ENCODE peak calls at places on chromosomes 6 and 20, in six cellular contexts. Z is esophagus muscularis mucosa; K is lower lobe of right lung; O is CD4-positive, CD25-positive, alpha-beta regulatory T cell; S is sigmoid colon; E is HepG2. I is an unnamed sample.

GRCh38 chr6:84410377-84410776 is 182.9 kb upstream of the CEP162 start:
- DNase-seq in Z (no peak), K (no peak), O (no peak), S (no peak), E (no peak), I (no peak)

GRCh38 chr20:57198359-57199072 is 67.9 kb downstream of the BMP7 start:
- DNase-seq in Z (no peak), K (no peak), O (no peak), S (no peak), E (no peak), I (no peak)

GRCh38 chr20:60331688-60332300 is 373.6 kb downstream of the CDH26 start:
- DNase-seq in Z (no peak), K (no peak), O (no peak), S (no peak), E (no peak), I (no peak)

GRCh38 chr20:6731951-6732580 is 35.4 kb upstream of the BMP2 start:
- DNase-seq in Z (peak; percentile 93), K (peak; percentile 48), O (no peak), S (peak; percentile 83), E (no peak), I (no peak)

GRCh38 chr20:63642518-63643247 is 10.5 kb downstream of the STMN3 start:
- DNase-seq in Z (no peak), K (no peak), O (no peak), S (no peak), E (no peak), I (no peak)

GRCh38 chr20:33311989-33312388 is 29.0 kb downstream of the BPIFB1 start:
- DNase-seq in Z (no peak), K (no peak), O (no peak), S (no peak), E (no peak), I (no peak)

GRCh38 chr6:152290693-152291092 is 346.5 kb downstream of the SYNE1 start:
- DNase-seq in Z (no peak), K (no peak), O (no peak), S (no peak), E (no peak), I (no peak)

GRCh38 chr20:46640536-46641311 is 10.5 kb downstream of the SLC13A3 start:
- DNase-seq in Z (peak; percentile 75), K (no peak), O (no peak), S (no peak), E (peak; percentile 84), I (no peak)

GRCh38 chr6:5638666-5639065 is 368.1 kb downstream of the NRN1 start:
- DNase-seq in Z (no peak), K (no peak), O (no peak), S (no peak), E (no peak), I (no peak)

GRCh38 chr6:16372029-16372776 is 133.8 kb downstream of the GMPR start:
- DNase-seq in Z (no peak), K (no peak), O (no peak), S (no peak), E (no peak), I (no peak)

GRCh38 chr6:122832515-122833228 is 43.6 kb downstream of the SMPDL3A start:
- DNase-seq in Z (no peak), K (no peak), O (no peak), S (no peak), E (no peak), I (no peak)

GRCh38 chr6:39017481-39017880 is 31.1 kb upstream of the GLP1R start:
- DNase-seq in Z (no peak), K (no peak), O (no peak), S (no peak), E (no peak), I (no peak)

GRCh38 chr6:48084201-48084600 is 26.8 kb downstream of the PTCHD4 start:
- DNase-seq in Z (no peak), K (no peak), O (no peak), S (no peak), E (no peak), I (no peak)

GRCh38 chr6:130202782-130203181 is 20.0 kb downstream of the SAMD3 start:
- DNase-seq in Z (no peak), K (no peak), O (no peak), S (no peak), E (no peak), I (no peak)

GRCh38 chr20:57393321-57394086 is 2.3 kb downstream of the RBM38 start:
- DNase-seq in Z (no peak), K (peak; percentile 25), O (no peak), S (peak; percentile 67), E (no peak), I (no peak)

GRCh38 chr6:158621694-158622544 is 22.6 kb downstream of the DYNLT1 start:
- DNase-seq in Z (peak; percentile 78), K (no peak), O (no peak), S (peak; percentile 19), E (no peak), I (no peak)

GRCh38 chr6:137155830-137156229 is 17.6 kb downstream of the IL22RA2 start:
- DNase-seq in Z (no peak), K (no peak), O (no peak), S (no peak), E (no peak), I (peak; percentile 63)

GRCh38 chr6:168181776-168182765 is 103.1 kb upstream of the FRMD1 start:
- DNase-seq in Z (no peak), K (peak; percentile 43), O (no peak), S (peak; percentile 22), E (no peak), I (no peak)

GRCh38 chr6:17966451-17966850 is 21.0 kb downstream of the KIF13A start:
- DNase-seq in Z (no peak), K (no peak), O (no peak), S (no peak), E (no peak), I (no peak)

GRCh38 chr6:17965397-17965796 is 22.0 kb downstream of the KIF13A start:
- DNase-seq in Z (no peak), K (no peak), O (no peak), S (no peak), E (no peak), I (no peak)

GRCh38 chr6:17967668-17968067 is 19.8 kb downstream of the KIF13A start:
- DNase-seq in Z (no peak), K (no peak), O (no peak), S (no peak), E (no peak), I (no peak)

GRCh38 chr6:17962436-17963031 is 24.9 kb downstream of the KIF13A start:
- DNase-seq in Z (no peak), K (peak; percentile 53), O (no peak), S (peak; percentile 94), E (no peak), I (no peak)

GRCh38 chr6:17964633-17965032 is 22.8 kb downstream of the KIF13A start:
- DNase-seq in Z (no peak), K (no peak), O (no peak), S (no peak), E (no peak), I (no peak)
- H3K4me1 ChIP-seq in Z (peaks cover 84% of the 10 kb centered on the region), K (peaks cover 39% of the 10 kb centered on the region), O (no peaks in the 10 kb centered on the region), S (peaks cover 84% of the 10 kb centered on the region), E (no peaks in the 10 kb centered on the region), I (no peaks in the 10 kb centered on the region)

DNA sequence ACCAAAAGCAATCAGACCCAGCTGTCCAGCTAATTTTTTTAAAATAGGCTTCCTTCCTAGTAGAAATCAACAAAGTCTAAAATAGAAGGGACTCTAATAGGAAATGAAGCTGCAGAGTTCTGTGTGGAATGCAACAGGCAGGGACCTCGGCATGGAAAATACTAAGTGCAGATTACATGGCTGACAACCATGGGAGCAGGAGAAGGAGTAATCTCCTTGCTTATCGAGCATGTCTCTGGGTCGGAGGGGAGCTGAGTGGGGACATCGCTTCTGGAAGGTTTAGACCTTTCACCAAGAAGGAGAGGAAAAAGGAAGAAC is 16.9 kb upstream of the ZNF831 start:
- DNase-seq in Z (no peak), K (no peak), O (no peak), S (no peak), E (no peak), I (no peak)
- H3K4me1 ChIP-seq in Z (peaks cover 34% of the 10 kb centered on the region), K (peaks cover 13% of the 10 kb centered on the region), O (peaks cover 68% of the 10 kb centered on the region), S (peaks cover 11% of the 10 kb centered on the region), E (no peaks in the 10 kb centered on the region), I (no peaks in the 10 kb centered on the region)

DNA sequence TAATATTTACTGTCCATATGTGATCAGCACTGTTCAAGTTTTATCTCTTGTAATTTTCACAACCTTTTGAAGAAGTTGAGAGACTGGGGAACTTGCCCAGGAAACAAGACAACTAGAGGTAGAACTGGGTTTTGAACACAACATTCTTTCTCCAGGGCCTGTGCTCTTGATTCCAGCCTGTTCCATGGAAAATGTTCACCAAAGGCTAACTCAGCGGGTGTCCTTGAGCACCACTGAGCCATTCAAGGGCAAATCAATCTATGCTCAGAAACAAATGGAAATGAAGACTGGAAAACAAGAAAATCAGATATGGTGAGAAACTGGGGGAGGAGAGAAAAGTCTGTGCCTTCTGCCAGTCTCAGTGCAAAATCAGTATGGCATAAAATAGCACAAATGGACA is 682.2 kb upstream of the AGPAT4 start:
- DNase-seq in Z (no peak), K (no peak), O (no peak), S (no peak), E (no peak), I (no peak)
- H3K4me1 ChIP-seq in Z (peaks cover 13% of the 10 kb centered on the region), K (no peaks in the 10 kb centered on the region), O (no peaks in the 10 kb centered on the region), S (no peaks in the 10 kb centered on the region), E (no peaks in the 10 kb centered on the region), I (no peaks in the 10 kb centered on the region)

DNA sequence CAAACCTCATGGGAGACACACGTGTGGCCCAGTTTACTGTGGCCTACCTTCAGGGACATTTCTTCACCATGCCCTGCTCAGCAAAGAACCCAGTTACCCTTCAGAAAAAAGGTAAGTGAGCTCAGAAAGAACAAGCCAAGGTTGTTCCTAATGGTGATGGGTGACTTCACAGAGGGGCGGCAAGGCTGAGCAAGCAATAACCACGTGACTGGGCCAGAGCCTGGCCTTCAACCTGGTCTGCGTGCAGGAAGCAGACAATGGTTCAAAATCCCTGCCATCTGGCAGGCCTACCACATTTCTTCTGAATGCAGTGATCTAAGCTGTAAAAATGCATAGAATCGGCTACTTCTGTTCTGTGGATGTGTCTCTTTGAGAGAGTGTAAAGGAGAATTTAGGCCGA is 115.5 kb upstream of the CST7 start:
- DNase-seq in Z (no peak), K (no peak), O (no peak), S (no peak), E (no peak), I (no peak)
- H3K4me1 ChIP-seq in Z (no peaks in the 10 kb centered on the region), K (no peaks in the 10 kb centered on the region), O (no peaks in the 10 kb centered on the region), S (no peaks in the 10 kb centered on the region), E (no peaks in the 10 kb centered on the region), I (no peaks in the 10 kb centered on the region)

DNA sequence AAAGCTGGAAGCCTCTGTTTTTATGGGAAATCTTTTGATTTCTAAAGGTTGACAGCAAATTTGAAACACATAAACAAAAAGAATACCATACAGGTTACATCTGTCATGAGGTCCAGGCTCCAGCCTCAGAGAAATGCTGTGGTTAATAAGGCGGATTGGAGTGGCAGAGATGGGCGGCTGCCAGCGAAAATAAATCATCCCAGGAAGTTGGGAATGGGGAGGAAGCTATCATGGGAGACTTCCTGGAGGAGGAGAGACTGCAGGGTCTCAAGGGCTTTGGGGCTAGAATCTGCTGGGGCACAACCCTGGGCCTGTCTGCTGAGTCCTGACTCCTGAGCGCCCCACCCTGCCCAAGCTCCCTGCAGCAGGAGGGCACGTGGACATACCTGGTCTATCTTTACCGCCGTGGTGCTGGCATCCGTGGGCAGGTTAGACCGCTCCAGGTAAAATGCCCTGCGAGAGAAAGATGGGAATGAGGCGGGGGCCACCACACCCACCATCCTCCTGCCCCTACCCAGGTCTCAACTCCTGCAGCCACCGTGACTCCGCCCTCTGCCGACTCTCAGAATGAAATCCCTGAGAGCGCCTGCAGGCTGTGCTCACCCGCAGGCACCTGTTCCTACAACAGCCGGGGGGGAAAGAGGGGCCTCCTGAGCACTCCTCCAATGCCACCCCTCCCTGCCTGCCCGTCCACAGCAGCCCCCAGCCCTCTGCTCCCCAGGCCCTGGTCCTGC is 197.3 kb downstream of the PREX1 start:
- DNase-seq in Z (no peak), K (peak; percentile 28), O (no peak), S (no peak), E (no peak), I (no peak)
- H3K4me1 ChIP-seq in Z (no peaks in the 10 kb centered on the region), K (no peaks in the 10 kb centered on the region), O (no peaks in the 10 kb centered on the region), S (no peaks in the 10 kb centered on the region), E (peaks cover 21% of the 10 kb centered on the region), I (no peaks in the 10 kb centered on the region)